ENCODE peak calls at places on chromosomes 5 and 9, in seven cellular contexts. A, Z, M, K, D, W and G are unnamed samples.

GRCh38 chr9:134967547-134967930 is 49.8 kb upstream of the FCN1 start:
- DNase-seq in A (no peak), Z (peak; percentile 57), M (peak; percentile 47), K (no peak), D (no peak), W (no peak), G (no peak)

GRCh38 chr5:180982008-180982741 is 6.5 kb upstream of the BTNL3 start:
- DNase-seq in A (no peak), Z (no peak), M (no peak), K (no peak), D (no peak), W (no peak), G (no peak)

GRCh38 chr5:33212900-33213299 is 227.9 kb upstream of the TARS1 start:
- DNase-seq in A (no peak), Z (no peak), M (no peak), K (no peak), D (no peak), W (no peak), G (no peak)

GRCh38 chr5:93572773-93573626 is 8.0 kb downstream of the NR2F1-AS1 start:
- DNase-seq in A (no peak), Z (no peak), M (no peak), K (no peak), D (no peak), W (peak; percentile 73), G (no peak)

GRCh38 chr5:156803404-156803803 is 46.7 kb upstream of the PPP1R2B start:
- DNase-seq in A (no peak), Z (no peak), M (no peak), K (no peak), D (no peak), W (no peak), G (no peak)

GRCh38 chr5:109192027-109192426 is 217.7 kb downstream of the PJA2 start:
- DNase-seq in A (no peak), Z (no peak), M (no peak), K (no peak), D (no peak), W (no peak), G (no peak)

GRCh38 chr5:34721359-34721758 is 65.2 kb downstream of the RAI14 start:
- DNase-seq in A (no peak), Z (no peak), M (no peak), K (no peak), D (no peak), W (no peak), G (no peak)

GRCh38 chr9:114335745-114336144 is 6.1 kb downstream of the ORM2 start:
- DNase-seq in A (no peak), Z (no peak), M (no peak), K (no peak), D (no peak), W (no peak), G (no peak)

GRCh38 chr9:13354733-13355132 is 75.2 kb upstream of the MPDZ start:
- DNase-seq in A (no peak), Z (no peak), M (no peak), K (no peak), D (no peak), W (peak; percentile 67), G (no peak)

GRCh38 chr5:31819926-31820516 is 181.1 kb downstream of the PDZD2 start:
- DNase-seq in A (no peak), Z (no peak), M (no peak), K (no peak), D (no peak), W (no peak), G (no peak)

GRCh38 chr5:156420665-156421064 is 93.7 kb downstream of the SGCD start:
- DNase-seq in A (no peak), Z (no peak), M (no peak), K (no peak), D (no peak), W (no peak), G (no peak)

GRCh38 chr9:92600742-92601261 is 65.0 kb upstream of the ECM2 start:
- DNase-seq in A (peak; percentile 79), Z (no peak), M (no peak), K (no peak), D (no peak), W (peak; percentile 83), G (no peak)
- H3K4me3 ChIP-seq in A (no peak overlapping the region), Z (no peak overlapping the region), M (no peak overlapping the region), K (peak overlapping the region; percentile 13), D (no peak overlapping the region), W (no peak overlapping the region), G (no peak overlapping the region)

GRCh38 chr5:13569088-13569715 is 375.3 kb downstream of the DNAH5 start:
- DNase-seq in A (no peak), Z (no peak), M (no peak), K (no peak), D (no peak), W (no peak), G (no peak)
- H3K9me3 ChIP-seq in A (no peaks in the 10 kb centered on the region), Z (no peaks in the 10 kb centered on the region), M (no peaks in the 10 kb centered on the region), K (no peaks in the 10 kb centered on the region), D (no peaks in the 10 kb centered on the region), W (no peaks in the 10 kb centered on the region), G (peaks cover 4% of the 10 kb centered on the region)

GRCh38 chr5:58923355-58923754 is 340.5 kb downstream of the RAB3C start:
- DNase-seq in A (no peak), Z (no peak), M (no peak), K (no peak), D (no peak), W (no peak), G (no peak)

GRCh38 chr5:58918015-58918729 is 335.3 kb downstream of the RAB3C start:
- DNase-seq in A (no peak), Z (no peak), M (no peak), K (no peak), D (peak; percentile 30), W (no peak), G (no peak)

GRCh38 chr5:58924306-58924705 is 341.4 kb downstream of the RAB3C start:
- DNase-seq in A (no peak), Z (no peak), M (no peak), K (no peak), D (no peak), W (peak; percentile 28), G (no peak)

GRCh38 chr5:58922392-58923171 is 339.7 kb downstream of the RAB3C start:
- DNase-seq in A (no peak), Z (peak; percentile 55), M (no peak), K (peak; percentile 46), D (no peak), W (peak; percentile 83), G (peak; percentile 74)

GRCh38 chr5:58921106-58921505 is 338.2 kb downstream of the RAB3C start:
- DNase-seq in A (peak; percentile 33), Z (no peak), M (no peak), K (no peak), D (no peak), W (peak; percentile 22), G (no peak)
- H3K4me1 ChIP-seq in A (peaks cover 12% of the 10 kb centered on the region), Z (no peaks in the 10 kb centered on the region), M (no peaks in the 10 kb centered on the region), K (peaks cover 35% of the 10 kb centered on the region), D (peaks cover 3% of the 10 kb centered on the region), W (peaks cover 19% of the 10 kb centered on the region), G (no peaks in the 10 kb centered on the region)

GRCh38 chr9:70411930-70412677 is 2.4 kb downstream of the KLF9 start:
- DNase-seq in A (peak; percentile 77), Z (peak; percentile 89), M (peak; percentile 80), K (no peak), D (no peak), W (peak; percentile 81), G (peak; percentile 85)

GRCh38 chr9:70409800-70410199 is 4.7 kb downstream of the KLF9 start:
- DNase-seq in A (no peak), Z (no peak), M (no peak), K (no peak), D (no peak), W (no peak), G (no peak)

GRCh38 chr9:70412678-70413426 is 1.6 kb downstream of the KLF9 start:
- DNase-seq in A (peak; percentile 74), Z (peak; percentile 92), M (peak; percentile 88), K (peak; percentile 50), D (no peak), W (peak; percentile 77), G (peak; percentile 82)

GRCh38 chr9:70410368-70410767 is 4.1 kb downstream of the KLF9 start:
- DNase-seq in A (peak; percentile 31), Z (no peak), M (no peak), K (no peak), D (no peak), W (peak; percentile 60), G (peak; percentile 59)

DNA sequence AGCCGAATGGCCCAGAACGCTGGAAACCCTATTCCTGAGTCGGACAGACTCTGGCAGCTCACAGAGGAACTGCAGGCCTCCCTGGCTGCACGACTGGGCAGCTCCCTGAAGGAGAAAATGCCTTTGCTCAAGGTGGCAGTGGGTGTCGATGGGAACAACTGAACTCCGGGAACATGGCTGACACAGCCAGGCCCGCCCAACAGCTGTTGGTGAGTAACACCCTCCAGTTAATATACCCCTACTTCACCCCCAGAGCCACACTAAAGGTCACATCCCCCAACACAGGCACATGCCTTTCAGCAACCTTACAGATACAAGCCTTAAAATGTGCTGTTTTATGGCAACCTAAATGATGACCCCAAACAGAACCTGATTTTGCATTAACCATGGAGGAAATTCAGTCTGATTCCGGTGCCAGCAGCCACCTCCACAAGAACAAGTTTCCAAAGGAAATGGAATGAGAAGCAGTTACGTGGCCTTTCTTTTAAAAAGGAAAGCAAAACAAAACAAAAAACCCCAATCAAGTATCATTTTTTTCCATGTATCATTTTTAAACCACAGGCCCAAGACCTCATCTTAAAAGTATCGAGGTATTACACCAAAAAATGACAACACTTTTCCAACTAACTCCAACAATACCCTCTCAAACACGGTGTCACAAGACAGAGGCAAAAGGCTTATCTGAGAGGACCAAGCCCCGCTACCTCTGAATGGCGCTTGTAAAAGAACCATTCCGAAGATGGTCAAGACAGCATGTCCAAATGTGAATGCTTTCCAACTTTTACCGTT is 3.1 kb downstream of the KLF9 start:
- DNase-seq in A (peak; percentile 55), Z (peak; percentile 78), M (peak; percentile 58), K (peak; percentile 51), D (no peak), W (peak; percentile 74), G (peak; percentile 77)
- H3K4me3 ChIP-seq in A (peak overlapping the region; percentile 88), Z (peak overlapping the region; percentile 81), M (peak overlapping the region; percentile 57), K (peak overlapping the region; percentile 92), D (no peak overlapping the region), W (peak overlapping the region; percentile 97), G (peak overlapping the region; percentile 92)

GRCh38 chr9:138120511-138121437 is 243.2 kb downstream of the CACNA1B start:
- DNase-seq in A (no peak), Z (peak; percentile 60), M (no peak), K (no peak), D (no peak), W (no peak), G (no peak)

GRCh38 chr9:138120072-138120471 is 242.5 kb downstream of the CACNA1B start:
- DNase-seq in A (no peak), Z (peak; percentile 65), M (peak; percentile 31), K (no peak), D (no peak), W (no peak), G (no peak)

GRCh38 chr9:138122201-138122600 is 244.6 kb downstream of the CACNA1B start:
- DNase-seq in A (no peak), Z (peak; percentile 57), M (no peak), K (no peak), D (no peak), W (no peak), G (no peak)

GRCh38 chr9:138122676-138123075 is 245.1 kb downstream of the CACNA1B start:
- DNase-seq in A (no peak), Z (peak; percentile 29), M (no peak), K (no peak), D (no peak), W (no peak), G (no peak)

GRCh38 chr9:138121438-138122050 is 244.0 kb downstream of the CACNA1B start:
- DNase-seq in A (no peak), Z (peak; percentile 75), M (no peak), K (no peak), D (no peak), W (no peak), G (no peak)
- H3K9me3 ChIP-seq in A (no peaks in the 10 kb centered on the region), Z (no peaks in the 10 kb centered on the region), M (no peaks in the 10 kb centered on the region), K (no peaks in the 10 kb centered on the region), D (peaks cover 22% of the 10 kb centered on the region), W (peaks cover 9% of the 10 kb centered on the region), G (no peaks in the 10 kb centered on the region)